ENCODE peak calls at places on chromosomes 13 and 19, in six cellular contexts. O, G, S, Z, U and N are unnamed samples.
A peak's percentile ranks its signal among the peaks of the same experiment; 100 is the strongest.

GRCh38 chr19:30078381-30078910 is 136.4 kb downstream of the URI1 start:
- DNase-seq in O (no peak), G (no peak), S (no peak), Z (no peak), U (no peak), N (no peak)

GRCh38 chr13:83372786-83373185 is 509.5 kb downstream of the SLITRK1 start:
- DNase-seq in O (no peak), G (no peak), S (no peak), Z (no peak), U (no peak), N (no peak)

GRCh38 chr13:23996456-23996855 is 99.2 kb upstream of the C1QTNF9B start:
- DNase-seq in O (no peak), G (no peak), S (no peak), Z (no peak), U (no peak), N (no peak)

GRCh38 chr19:17079710-17080440 is 4.3 kb downstream of the MYO9B start:
- DNase-seq in O (peak; percentile 37), G (no peak), S (peak; percentile 64), Z (peak; percentile 96), U (peak; percentile 40), N (peak; percentile 87)

GRCh38 chr19:43461303-43461702 is 4.1 kb downstream of the LYPD3 start:
- DNase-seq in O (no peak), G (no peak), S (no peak), Z (no peak), U (no peak), N (no peak)

GRCh38 chr13:94660695-94661324 is 51.5 kb downstream of the SOX21 start:
- DNase-seq in O (no peak), G (peak; percentile 75), S (no peak), Z (peak; percentile 24), U (no peak), N (peak; percentile 39)

GRCh38 chr13:113147206-113147605 is 11.2 kb upstream of the PROZ start:
- DNase-seq in O (no peak), G (no peak), S (no peak), Z (no peak), U (no peak), N (no peak)

GRCh38 chr13:56351041-56351440 is 789.7 kb upstream of the PRR20A start:
- DNase-seq in O (no peak), G (peak; percentile 41), S (no peak), Z (peak; percentile 1), U (no peak), N (no peak)

GRCh38 chr19:18966304-18966703 is 25.3 kb upstream of the HOMER3 start:
- DNase-seq in O (no peak), G (peak; percentile 77), S (no peak), Z (peak; percentile 31), U (no peak), N (no peak)

GRCh38 chr13:46893820-46894533 is 2.9 kb downstream of the HTR2A start:
- DNase-seq in O (peak; percentile 52), G (peak; percentile 78), S (peak; percentile 47), Z (peak; percentile 64), U (peak; percentile 12), N (peak; percentile 68)

GRCh38 chr19:49820125-49820524 is 2.0 kb downstream of the MED25 start:
- DNase-seq in O (no peak), G (no peak), S (no peak), Z (no peak), U (no peak), N (no peak)

GRCh38 chr13:21010621-21011020 is 50.8 kb downstream of the LATS2 start:
- DNase-seq in O (no peak), G (peak; percentile 49), S (no peak), Z (no peak), U (no peak), N (peak; percentile 20)

GRCh38 chr19:40331052-40331451 is 17.1 kb downstream of the C19orf47 start:
- DNase-seq in O (no peak), G (no peak), S (no peak), Z (peak; percentile 76), U (no peak), N (no peak)

GRCh38 chr13:20740021-20740420 is 33.7 kb downstream of the EEF1AKMT1 start:
- DNase-seq in O (no peak), G (no peak), S (no peak), Z (no peak), U (no peak), N (no peak)

GRCh38 chr19:56884481-56884880 is 44.0 kb upstream of the PEG3 start:
- DNase-seq in O (no peak), G (no peak), S (no peak), Z (no peak), U (no peak), N (no peak)

GRCh38 chr19:48637948-48638830 is 1.0 kb upstream of the DBP start:
- DNase-seq in O (peak; percentile 78), G (peak; percentile 96), S (peak; percentile 91), Z (peak; percentile 92), U (peak; percentile 76), N (peak; percentile 87)

GRCh38 chr13:45989607-45990006 is 62.9 kb downstream of the ZC3H13 start:
- DNase-seq in O (no peak), G (no peak), S (no peak), Z (peak; percentile 52), U (no peak), N (no peak)

GRCh38 chr19:12969292-12969988 is at the start of gene DAND5:
- DNase-seq in O (no peak), G (peak; percentile 34), S (peak; percentile 70), Z (no peak), U (no peak), N (no peak)

GRCh38 chr19:53521373-53522202 is 16.4 kb upstream of the ZNF331 start:
- DNase-seq in O (no peak), G (peak; percentile 38), S (no peak), Z (no peak), U (no peak), N (peak; percentile 39)

GRCh38 chr13:34044660-34045080 is 226.7 kb downstream of the RFC3 start:
- DNase-seq in O (no peak), G (no peak), S (no peak), Z (peak; percentile 90), U (no peak), N (no peak)

GRCh38 chr13:99792079-99792921 is 179.3 kb downstream of the ZIC5 start:
- DNase-seq in O (no peak), G (peak; percentile 51), S (no peak), Z (no peak), U (no peak), N (no peak)

GRCh38 chr13:99220199-99220931 is 19.7 kb downstream of the UBAC2 start:
- DNase-seq in O (no peak), G (no peak), S (no peak), Z (no peak), U (no peak), N (peak; percentile 51)

GRCh38 chr13:43831088-43831487 is 44.3 kb upstream of the ENOX1 start:
- DNase-seq in O (no peak), G (no peak), S (no peak), Z (peak; percentile 36), U (no peak), N (no peak)

GRCh38 chr13:95391785-95392184 is 90.5 kb upstream of the ABCC4 start:
- DNase-seq in O (no peak), G (no peak), S (no peak), Z (no peak), U (no peak), N (no peak)

GRCh38 chr13:70844391-70845108 is 736.3 kb upstream of the KLHL1 start:
- DNase-seq in O (no peak), G (no peak), S (no peak), Z (no peak), U (no peak), N (no peak)

GRCh38 chr13:70841240-70842061 is 733.2 kb upstream of the KLHL1 start:
- DNase-seq in O (no peak), G (no peak), S (no peak), Z (no peak), U (no peak), N (no peak)

GRCh38 chr13:70842062-70842644 is 733.9 kb upstream of the KLHL1 start:
- DNase-seq in O (no peak), G (no peak), S (no peak), Z (peak; percentile 7), U (no peak), N (no peak)
- TF ChIP-seq CTCF in O (no peak), G (peak; percentile 50), S (no peak), Z (no peak), U (no peak), N (no peak)

GRCh38 chr13:37072024-37072423 is 12.5 kb upstream of the SUPT20H start:
- DNase-seq in O (no peak), G (no peak), S (no peak), Z (no peak), U (no peak), N (no peak)

GRCh38 chr13:37074703-37075102 is 15.2 kb upstream of the SUPT20H start:
- DNase-seq in O (no peak), G (peak; percentile 48), S (no peak), Z (peak; percentile 49), U (no peak), N (no peak)

GRCh38 chr13:37070956-37071355 is 11.5 kb upstream of the SUPT20H start:
- DNase-seq in O (no peak), G (no peak), S (no peak), Z (no peak), U (no peak), N (no peak)

GRCh38 chr13:37076818-37077217 is 17.3 kb upstream of the SUPT20H start:
- DNase-seq in O (no peak), G (no peak), S (no peak), Z (no peak), U (no peak), N (no peak)

GRCh38 chr13:37075164-37075563 is 15.7 kb upstream of the SUPT20H start:
- DNase-seq in O (no peak), G (peak; percentile 8), S (no peak), Z (no peak), U (no peak), N (no peak)
- TF ChIP-seq CTCF in O (no peak), G (no peak), S (no peak), Z (no peak), U (no peak), N (no peak)

GRCh38 chr13:66716502-66716901 is 513.6 kb downstream of the PCDH9 start:
- DNase-seq in O (no peak), G (no peak), S (no peak), Z (no peak), U (no peak), N (no peak)

GRCh38 chr13:66714795-66715194 is 515.3 kb downstream of the PCDH9 start:
- DNase-seq in O (no peak), G (peak; percentile 4), S (no peak), Z (no peak), U (no peak), N (no peak)
- TF ChIP-seq CTCF in O (no peak), G (no peak), S (no peak), Z (peak; percentile 17), U (no peak), N (no peak)

DNA sequence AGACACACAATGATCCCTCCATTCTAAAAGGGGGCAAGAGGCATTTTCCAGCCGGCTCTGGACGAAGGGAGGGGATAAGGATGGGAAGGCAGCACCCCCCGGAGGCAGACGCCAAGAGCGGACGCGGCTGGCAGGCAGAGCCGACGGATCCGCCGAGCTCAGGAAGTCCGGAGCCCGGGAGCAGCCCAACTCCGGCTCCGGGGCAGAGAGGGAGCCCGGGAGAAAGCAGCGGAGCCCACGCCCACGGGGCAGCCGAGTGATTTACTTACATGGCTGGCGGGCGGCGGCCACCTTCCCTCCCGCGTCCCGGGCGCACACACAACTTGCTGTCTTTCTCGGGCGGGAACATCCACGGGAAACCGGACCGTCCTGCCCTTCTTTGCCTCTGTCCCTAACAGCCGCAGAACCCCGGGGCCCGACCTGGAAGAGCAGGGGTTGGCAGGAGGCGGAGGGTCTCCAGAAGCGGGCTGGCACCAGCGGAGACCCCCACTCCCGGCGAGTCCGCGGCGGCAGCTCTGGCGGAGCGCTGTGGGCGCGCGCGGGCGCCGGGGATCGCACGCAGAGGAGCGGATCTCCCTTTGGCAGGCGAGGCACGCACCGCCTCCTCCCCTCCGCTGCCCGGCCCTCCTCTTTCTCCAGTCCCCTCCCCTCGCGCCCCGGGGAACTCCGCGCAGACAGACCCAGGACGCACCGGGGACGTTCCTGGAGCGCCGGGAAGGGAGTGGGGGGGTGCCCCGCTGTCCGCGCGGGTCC is at the start of gene LHFPL6:
- DNase-seq in O (peak; percentile 16), G (peak; percentile 88), S (peak; percentile 91), Z (peak; percentile 74), U (peak; percentile 56), N (peak; percentile 77)
- TF ChIP-seq CTCF in O (no peak), G (peak; percentile 68), S (peak; percentile 40), Z (peak; percentile 52), U (no peak), N (no peak)